ENCODE peak calls at places on chromosomes 6 and 20, in six cellular contexts. Z is KG1; O is fibroblast of pulmonary artery; L is activated T-helper 2 cell treated with anti-CD3 and anti-CD28 coated beads, Interferon-gamma antibody, Interleukin-2, Interleukin-4, amounts not matched to agents 10 μg/mL and 5 μg/mL and 100 μg/mL, durations not matched to agents 14 hours and 24 hours and 36 hours; R is NAMALWA; I is stimulated activated CD4-positive, alpha-beta T cell treated with anti-CD3 and anti-CD28 coated beads, Interleukin-2, amount 100 ng/mL, for 4 hours. G is an unnamed sample.

GRCh38 chr20:40587038-40587437 is 102.0 kb downstream of the MAFB start:
- DNase-seq in Z (no peak), I (no peak), L (no peak), O (no peak), R (no peak), G (no peak)

GRCh38 chr6:1405221-1405620 is 15.8 kb downstream of the FOXF2 start:
- DNase-seq in Z (no peak), I (no peak), L (no peak), R (no peak), O (no peak), G (no peak)

GRCh38 chr6:73739097-73739496 is 43.1 kb downstream of the CD109 start:
- DNase-seq in R (peak), L (no peak), Z (peak), O (peak), I (no peak), G (peak)

GRCh38 chr6:144310761-144311160 is 25.6 kb downstream of the UTRN start:
- DNase-seq in L (peak), I (no peak), O (no peak), R (no peak), Z (no peak), G (no peak)

GRCh38 chr6:149566372-149567193 is at the start of gene GINM1:
- DNase-seq in I (peak), L (peak), R (peak), Z (peak), O (peak), G (no peak)

GRCh38 chr20:62232194-62232593 is 6.1 kb upstream of the OSBPL2 start:
- DNase-seq in O (no peak), I (no peak), L (no peak), R (no peak), Z (no peak), G (no peak)

GRCh38 chr6:121222656-121223055 is 111.6 kb downstream of the TBC1D32 start:
- DNase-seq in L (no peak), I (no peak), O (peak), Z (no peak), R (peak), G (no peak)

GRCh38 chr6:158835616-158836221 is 16.6 kb upstream of the EZR start:
- DNase-seq in I (no peak), O (peak), R (no peak), L (no peak), Z (no peak), G (no peak)

GRCh38 chr6:7058250-7058923 is 49.4 kb upstream of the RREB1 start:
- DNase-seq in Z (no peak), R (no peak), O (peak), L (no peak), I (no peak), G (no peak)

GRCh38 chr6:41964201-41964887 is 22.7 kb upstream of the CCND3 start:
- DNase-seq in Z (no peak), I (no peak), R (peak), L (no peak), O (no peak), G (no peak)

GRCh38 chr6:81950877-81951276 is 198.4 kb upstream of the TENT5A start:
- DNase-seq in R (no peak), Z (no peak), I (no peak), O (peak), L (no peak), G (no peak)

GRCh38 chr6:123777554-123777953 is 26.1 kb upstream of the NKAIN2 start:
- DNase-seq in Z (peak), L (no peak), R (peak), O (peak), I (no peak), G (peak)

GRCh38 chr6:13694562-13694961 is 17.1 kb downstream of the RANBP9 start:
- DNase-seq in I (no peak), Z (no peak), R (no peak), L (no peak), O (no peak), G (no peak)

GRCh38 chr6:30720738-30721197 is 616 bp downstream of the TUBB start:
- DNase-seq in L (peak), O (peak), I (peak), Z (no peak), R (peak), G (no peak)

GRCh38 chr6:147510949-147511590 is 2.6 kb downstream of the SAMD5 start:
- DNase-seq in Z (no peak), L (no peak), I (no peak), O (no peak), R (no peak), G (no peak)

GRCh38 chr20:37879843-37880242 is 23.1 kb upstream of the VSTM2L start:
- DNase-seq in O (no peak), L (no peak), R (no peak), I (no peak), Z (no peak), G (no peak)

GRCh38 chr6:161414800-161415199 is 140.9 kb upstream of the AGPAT4 start:
- DNase-seq in L (no peak), I (no peak), O (no peak), Z (no peak), R (no peak), G (no peak)

GRCh38 chr6:43790031-43790430 is 20.0 kb downstream of the VEGFA start:
- DNase-seq in L (no peak), Z (no peak), R (no peak), I (no peak), O (peak), G (no peak)

GRCh38 chr6:148593813-148594170 is 153.0 kb upstream of the UST start:
- DNase-seq in O (no peak), Z (no peak), R (no peak), L (no peak), I (no peak), G (no peak)

GRCh38 chr6:35195120-35195780 is 18.5 kb upstream of the SCUBE3 start:
- DNase-seq in R (no peak), Z (no peak), I (no peak), O (peak), L (no peak), G (no peak)

GRCh38 chr6:3905853-3906190 is 56.6 kb downstream of the FAM50B start:
- DNase-seq in R (no peak), Z (no peak), I (no peak), L (no peak), O (no peak), G (no peak)

GRCh38 chr6:79526897-79527296 is 10.3 kb downstream of the LCA5 start:
- DNase-seq in O (no peak), I (no peak), L (no peak), R (no peak), Z (no peak), G (no peak)

GRCh38 chr6:166563805-166564204 is 22.7 kb downstream of the RAMACL start:
- DNase-seq in I (no peak), Z (no peak), L (no peak), O (no peak), R (no peak), G (no peak)

GRCh38 chr6:157434349-157435016 is 53.5 kb downstream of the ZDHHC14 start:
- DNase-seq in L (no peak), Z (no peak), O (no peak), R (no peak), I (no peak), G (no peak)

GRCh38 chr20:53162251-53162835 is 190.2 kb downstream of the TSHZ2 start:
- DNase-seq in R (peak), L (no peak), O (peak), Z (no peak), I (no peak), G (no peak)

GRCh38 chr20:62361799-62362589 is 5.1 kb downstream of the LAMA5 start:
- DNase-seq in O (no peak), I (no peak), Z (no peak), R (no peak), L (no peak), G (no peak)

GRCh38 chr6:156760377-156760776 is 16.8 kb upstream of the ARID1B start:
- DNase-seq in O (no peak), I (no peak), L (no peak), Z (no peak), R (peak), G (no peak)

GRCh38 chr6:12102350-12102749 is 90.2 kb downstream of the HIVEP1 start:
- DNase-seq in O (no peak), R (no peak), I (no peak), Z (no peak), L (no peak), G (no peak)

GRCh38 chr6:137866200-137866913 is 702 bp upstream of the TNFAIP3 start:
- DNase-seq in O (no peak), L (no peak), R (no peak), Z (peak), I (no peak), G (no peak)

GRCh38 chr20:1001981-1002681 is at the start of gene RSPO4:
- DNase-seq in L (no peak), R (no peak), Z (no peak), O (no peak), I (no peak), G (no peak)

GRCh38 chr6:150878347-150879213 is 13.1 kb downstream of the MTHFD1L start:
- DNase-seq in O (no peak), Z (no peak), I (no peak), L (no peak), R (no peak), G (no peak)

GRCh38 chr6:128882991-128883571 is at the start of gene LAMA2:
- DNase-seq in I (no peak), L (no peak), Z (no peak), O (peak), R (no peak), G (no peak)

GRCh38 chr6:128487055-128487454 is 33.3 kb downstream of the PTPRK start:
- DNase-seq in O (no peak), I (no peak), R (peak), L (no peak), Z (no peak), G (no peak)

G was measured in SK-N-MC.